ENCODE peak calls at places on chromosomes 13 and 19, in six cellular contexts. W is stimulated activated CD4-positive, alpha-beta T cell treated with anti-CD3 and anti-CD28 coated beads, Interleukin-1b, Interleukin-23, amount 100 ng/mL, for 1 hour; N is HCT116; R is right atrium auricular region; D is EL; Z is occipital lobe. G is an unnamed sample.

GRCh38 chr13:97456047-97456446 is 22.1 kb downstream of the RAP2A start:
- DNase-seq in D (no peak), N (no peak), Z (no peak), W (no peak), R (no peak), G (no peak)

GRCh38 chr19:7099597-7099921 is 30.1 kb downstream of the ZNF557 start:
- DNase-seq in W (peak), N (no peak), Z (no peak), R (no peak), D (no peak), G (no peak)

GRCh38 chr13:112573710-112574109 is 14.2 kb downstream of the TUBGCP3 start:
- DNase-seq in Z (no peak), D (no peak), R (no peak), W (no peak), N (no peak), G (peak)

GRCh38 chr13:23140492-23140891 is 40.3 kb upstream of the SGCG start:
- DNase-seq in D (no peak), N (no peak), W (no peak), Z (no peak), R (no peak), G (no peak)

GRCh38 chr13:25874907-25875306 is 176.9 kb downstream of the SHISA2 start:
- DNase-seq in Z (no peak), W (peak), D (no peak), N (no peak), R (no peak), G (peak)

GRCh38 chr19:18905520-18906236 is 9.7 kb upstream of the CERS1 start:
- DNase-seq in N (no peak), Z (no peak), R (no peak), D (no peak), W (no peak), G (no peak)

GRCh38 chr13:21033866-21034601 is 27.4 kb downstream of the LATS2 start:
- DNase-seq in Z (no peak), N (no peak), W (no peak), R (peak), D (peak), G (peak)

GRCh38 chr13:36526897-36527296 is 94.6 kb downstream of the CCNA1 start:
- DNase-seq in R (no peak), Z (no peak), D (no peak), N (no peak), W (no peak), G (peak)

GRCh38 chr13:75263741-75264407 is 218.1 kb downstream of the TBC1D4 start:
- DNase-seq in D (peak), Z (no peak), N (no peak), R (no peak), W (no peak), G (no peak)

G was measured in thyroid gland.